ENCODE peak calls at places on chromosomes 5 and 9, in five cellular contexts. G is NCI-H774, Z is right cardiac atrium, L is dorsolateral prefrontal cortex, F is tibial nerve. V is an unnamed sample.

GRCh38 chr9:19231126-19232035 is 888 bp downstream of the DENND4C start:
- DNase-seq in G (no peak), Z (no peak), L (peak; percentile 15), F (no peak), V (no peak)

GRCh38 chr9:87223397-87224246 is 274.0 kb upstream of the DAPK1 start:
- DNase-seq in G (no peak), Z (no peak), L (no peak), F (no peak), V (no peak)

GRCh38 chr5:180090769-180091546 is 19.4 kb upstream of the RNF130 start:
- DNase-seq in G (no peak), Z (no peak), L (peak; percentile 52), F (no peak), V (no peak)

GRCh38 chr5:36741138-36741537 is 134.7 kb downstream of the SLC1A3 start:
- DNase-seq in G (no peak), Z (no peak), L (no peak), F (no peak), V (no peak)

GRCh38 chr5:103582364-103582763 is 19.8 kb upstream of the NUDT12 start:
- DNase-seq in G (peak; percentile 50), Z (no peak), L (peak; percentile 51), F (no peak), V (peak; percentile 25)

GRCh38 chr5:50658243-50658642 is 8.2 kb upstream of the PARP8 start:
- DNase-seq in G (no peak), Z (no peak), L (no peak), F (no peak), V (no peak)

GRCh38 chr5:113140837-113141661 is 164.5 kb downstream of the DCP2 start:
- DNase-seq in G (no peak), Z (no peak), L (no peak), F (peak; percentile 42), V (no peak)

GRCh38 chr5:159582756-159583523 is 252.7 kb upstream of the IL12B start:
- DNase-seq in G (no peak), Z (no peak), L (no peak), F (no peak), V (no peak)

GRCh38 chr5:96335873-96336272 is 97.2 kb downstream of the PCSK1 start:
- DNase-seq in G (no peak), Z (no peak), L (no peak), F (no peak), V (no peak)